ENCODE peak calls at places on chromosomes 11 and 22, in seven cellular contexts. K is colonic mucosa; F is naive thymus-derived CD4-positive, alpha-beta T cell; X is WERI-Rb-1; S is effector memory CD4-positive, alpha-beta T cell; M is uterus; U is heart right ventricle. D is an unnamed sample.

GRCh38 chr11:27842290-27842689 is 142.0 kb upstream of the BDNF start:
- DNase-seq in K (no peak), F (no peak), X (no peak), S (no peak), M (no peak), U (no peak), D (no peak)

GRCh38 chr11:75867778-75868374 is 52.9 kb downstream of the UVRAG start:
- DNase-seq in K (peak; percentile 47), F (no peak), X (peak; percentile 14), S (no peak), M (peak; percentile 47), U (peak; percentile 58), D (peak; percentile 38)

GRCh38 chr22:46214616-46215015 is 35.5 kb downstream of the CDPF1 start:
- DNase-seq in K (no peak), F (no peak), X (no peak), S (no peak), M (no peak), U (no peak), D (no peak)

GRCh38 chr11:19359425-19360000 is 118.8 kb upstream of the E2F8 start:
- DNase-seq in K (no peak), F (no peak), X (no peak), S (no peak), M (no peak), U (no peak), D (no peak)

GRCh38 chr11:14370496-14370895 is 11.5 kb upstream of the RRAS2 start:
- DNase-seq in K (no peak), F (no peak), X (no peak), S (no peak), M (no peak), U (no peak), D (no peak)

GRCh38 chr11:1218256-1218787 is 4.5 kb upstream of the MUC5B start:
- DNase-seq in K (peak; percentile 80), F (no peak), X (no peak), S (no peak), M (no peak), U (no peak), D (no peak)

GRCh38 chr11:74438681-74439080 is 28.7 kb downstream of the KCNE3 start:
- DNase-seq in K (no peak), F (no peak), X (no peak), S (no peak), M (no peak), U (no peak), D (no peak)

GRCh38 chr11:2732940-2733628 is 33.3 kb upstream of the KCNQ1OT1 start:
- DNase-seq in K (no peak), F (no peak), X (no peak), S (no peak), M (no peak), U (no peak), D (no peak)

GRCh38 chr11:127470485-127470884 is 469.9 kb upstream of the KIRREL3 start:
- DNase-seq in K (no peak), F (no peak), X (peak; percentile 45), S (no peak), M (no peak), U (no peak), D (peak; percentile 36)

GRCh38 chr22:29457730-29458129 is 19.3 kb downstream of the RFPL1 start:
- DNase-seq in K (peak; percentile 24), F (no peak), X (peak; percentile 63), S (no peak), M (no peak), U (no peak), D (peak; percentile 16)

GRCh38 chr11:134578807-134579708 is 167.0 kb upstream of the B3GAT1 start:
- DNase-seq in K (no peak), F (peak; percentile 18), X (peak; percentile 79), S (no peak), M (no peak), U (no peak), D (no peak)

GRCh38 chr11:45185228-45185729 is 38.8 kb downstream of the PRDM11 start:
- DNase-seq in K (no peak), F (no peak), X (no peak), S (no peak), M (no peak), U (no peak), D (no peak)

GRCh38 chr11:13105237-13105844 is 96.2 kb downstream of the RASSF10 start:
- DNase-seq in K (peak; percentile 68), F (no peak), X (peak; percentile 27), S (no peak), M (peak; percentile 23), U (peak; percentile 43), D (peak; percentile 28)

GRCh38 chr11:79054636-79055035 is 386.2 kb downstream of the TENM4 start:
- DNase-seq in K (no peak), F (no peak), X (no peak), S (no peak), M (no peak), U (no peak), D (no peak)

GRCh38 chr22:37860796-37861421 is 11.7 kb downstream of the EIF3L start:
- DNase-seq in K (no peak), F (no peak), X (no peak), S (no peak), M (no peak), U (no peak), D (peak; percentile 81)

GRCh38 chr22:37865510-37865909 is 16.3 kb downstream of the EIF3L start:
- DNase-seq in K (no peak), F (no peak), X (peak; percentile 38), S (no peak), M (no peak), U (no peak), D (no peak)

DNA sequence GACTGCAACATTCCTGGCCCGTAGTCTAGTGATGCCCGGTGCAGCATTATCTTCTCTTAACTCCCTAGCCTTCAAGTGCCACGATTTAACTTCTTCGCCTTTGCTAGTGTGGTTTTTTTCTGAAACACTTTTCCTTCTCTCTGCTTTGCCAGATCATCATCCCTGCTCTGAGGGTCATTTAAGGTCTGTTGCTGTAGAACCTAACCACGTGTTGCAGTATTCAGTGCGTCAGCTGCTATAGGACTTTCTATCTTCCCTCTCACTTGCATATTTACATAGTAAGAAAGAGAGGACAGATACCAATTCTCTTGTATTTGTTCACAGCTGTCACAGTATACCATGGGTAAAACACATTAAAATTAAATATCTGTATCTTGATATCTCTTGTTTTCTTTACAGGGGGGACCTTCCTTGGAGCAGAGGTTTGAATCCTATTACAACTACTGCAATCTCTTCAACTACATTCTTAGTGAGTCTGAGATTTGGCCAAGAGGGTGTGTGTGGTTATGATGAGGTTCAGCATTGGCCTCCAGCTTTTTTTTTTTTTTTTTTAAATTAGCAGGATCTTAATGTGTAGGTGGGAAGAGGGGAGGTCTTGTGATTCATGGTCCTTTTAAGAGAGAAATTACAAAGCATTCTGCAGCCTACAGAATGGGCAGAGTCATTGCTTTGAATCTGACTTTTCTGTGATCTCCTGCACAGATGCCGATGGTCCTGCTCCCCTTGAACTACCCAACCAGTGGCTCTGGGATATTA is 13.5 kb downstream of the EIF3L start:
- DNase-seq in K (no peak), F (no peak), X (no peak), S (no peak), M (no peak), U (no peak), D (peak; percentile 57)
- H3K36me3 ChIP-seq in K (peaks cover 15% of the 10 kb centered on the region), F (peaks cover 45% of the 10 kb centered on the region), X (peaks cover 82% of the 10 kb centered on the region), S (peaks cover 82% of the 10 kb centered on the region), M (no peaks in the 10 kb centered on the region), U (no peaks in the 10 kb centered on the region), D (peaks cover 4% of the 10 kb centered on the region)

DNA sequence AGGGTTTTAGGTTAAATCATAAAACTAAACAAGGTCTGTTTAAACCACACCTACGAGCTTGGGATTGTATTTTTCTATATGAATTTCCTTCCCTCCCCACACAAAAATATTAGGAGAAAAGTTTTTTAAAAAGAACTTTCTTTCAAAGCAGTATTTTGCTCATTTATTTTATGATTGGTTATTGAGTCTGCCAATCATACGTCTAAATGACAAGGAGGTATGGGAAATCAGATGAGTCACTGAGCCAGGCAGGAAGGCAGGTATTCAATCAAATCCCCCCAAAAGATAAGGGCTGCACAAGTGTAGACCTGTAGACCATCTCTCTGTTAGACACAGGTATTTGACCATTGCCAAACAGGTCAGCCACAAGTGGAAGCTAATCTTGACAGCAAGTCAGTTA is 440.1 kb upstream of the CCDC90B start:
- DNase-seq in K (no peak), F (no peak), X (no peak), S (no peak), M (no peak), U (no peak), D (no peak)
- H3K4me3 ChIP-seq in K (no peak overlapping the region), F (no peak overlapping the region), X (no peak overlapping the region), S (no peak overlapping the region), M (no peak overlapping the region), U (no peak overlapping the region), D (no peak overlapping the region)

DNA sequence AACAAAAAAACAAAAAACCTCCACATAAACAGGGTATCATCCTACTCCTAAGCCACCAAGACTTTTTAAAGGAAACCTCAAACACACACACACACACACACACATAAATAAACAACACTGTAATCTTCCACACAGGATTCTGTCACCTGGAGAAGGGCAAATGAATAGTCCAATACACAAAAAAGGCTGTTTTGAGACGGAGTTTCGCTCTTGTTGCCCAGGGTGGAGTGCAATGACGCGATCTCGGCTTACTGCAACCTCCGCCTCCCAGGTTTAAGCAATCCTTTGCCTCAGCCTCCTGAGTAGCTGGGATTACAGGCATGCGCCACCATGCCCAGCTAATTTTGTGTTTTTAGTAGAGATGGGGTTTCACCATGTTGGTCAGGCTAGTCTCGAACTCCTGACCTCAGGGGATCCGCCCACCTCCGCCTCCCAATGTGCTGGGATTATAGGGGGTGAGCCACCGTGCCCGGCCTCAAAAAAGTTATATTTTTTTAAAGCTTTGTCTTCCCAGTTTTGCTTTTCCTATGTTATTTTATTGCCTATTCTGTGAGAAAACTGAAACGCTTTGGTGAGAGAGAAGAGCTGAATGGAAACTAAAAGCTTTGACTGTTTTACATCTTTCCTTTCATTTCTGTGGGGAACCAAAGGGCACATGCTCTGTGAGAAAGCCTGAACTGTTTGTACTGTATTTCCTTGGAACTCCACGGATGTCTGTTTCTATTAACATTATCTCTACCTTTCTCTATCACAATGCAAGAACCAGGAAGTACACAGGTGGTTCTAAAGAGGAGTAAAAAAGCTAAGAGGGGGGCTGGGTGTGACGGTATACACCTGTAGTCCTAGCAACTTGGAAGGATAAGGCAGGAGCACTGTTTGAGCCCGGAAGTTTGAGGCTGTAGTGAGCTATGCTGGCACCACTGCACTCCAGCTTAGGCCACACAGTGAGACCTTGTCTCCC is 44.1 kb downstream of the CELF1 start:
- DNase-seq in K (peak; percentile 58), F (no peak), X (no peak), S (no peak), M (no peak), U (no peak), D (peak; percentile 47)
- H3K27ac ChIP-seq in K (peak overlapping the region; percentile 77), F (peak overlapping the region; percentile 33), X (no peak overlapping the region), S (peak overlapping the region; percentile 34), M (peak overlapping the region; percentile 6), U (peak overlapping the region; percentile 26), D (no peak overlapping the region)

GRCh38 chr11:64741393-64742086 is 2.4 kb downstream of the RASGRP2 start:
- DNase-seq in K (no peak), F (no peak), X (no peak), S (no peak), M (no peak), U (no peak), D (no peak)

GRCh38 chr11:64734786-64735761 is 8.9 kb downstream of the RASGRP2 start:
- DNase-seq in K (no peak), F (no peak), X (no peak), S (no peak), M (no peak), U (no peak), D (no peak)

GRCh38 chr11:64739871-64740270 is 4.1 kb downstream of the RASGRP2 start:
- DNase-seq in K (no peak), F (no peak), X (no peak), S (no peak), M (no peak), U (no peak), D (no peak)

GRCh38 chr11:64735860-64736259 is 8.1 kb downstream of the RASGRP2 start:
- DNase-seq in K (no peak), F (no peak), X (no peak), S (no peak), M (no peak), U (no peak), D (no peak)

GRCh38 chr11:64736654-64737053 is 7.3 kb downstream of the RASGRP2 start:
- DNase-seq in K (no peak), F (no peak), X (no peak), S (no peak), M (no peak), U (no peak), D (no peak)
- H3K36me3 ChIP-seq in K (no peaks in the 10 kb centered on the region), F (peaks cover 39% of the 10 kb centered on the region), X (no peaks in the 10 kb centered on the region), S (peaks cover 84% of the 10 kb centered on the region), M (no peaks in the 10 kb centered on the region), U (no peaks in the 10 kb centered on the region), D (no peaks in the 10 kb centered on the region)

D was measured in body of pancreas.